ENCODE peak calls at places on chromosomes 2 and 18, in six cellular contexts. W, L, K, T, C and G are unnamed samples.
A peak's percentile ranks its signal among the peaks of the same experiment; 100 is the strongest.

GRCh38 chr2:199309411-199309810 is 148.3 kb downstream of the SATB2 start:
- DNase-seq in W (no peak), L (no peak), K (no peak), T (no peak), C (no peak), G (no peak)

GRCh38 chr2:189179607-189179979 is at the start of gene COL5A2:
- DNase-seq in W (no peak), L (no peak), K (no peak), T (no peak), C (peak; percentile 84), G (peak; percentile 12)

GRCh38 chr2:20562540-20563225 is 88.2 kb downstream of the HS1BP3 start:
- DNase-seq in W (no peak), L (no peak), K (no peak), T (no peak), C (no peak), G (no peak)

GRCh38 chr18:54191352-54191751 is 33.1 kb downstream of the MBD2 start:
- DNase-seq in W (no peak), L (no peak), K (peak; percentile 35), T (no peak), C (no peak), G (no peak)

GRCh38 chr2:102063360-102063947 is 71.7 kb downstream of the IL1R2 start:
- DNase-seq in W (no peak), L (no peak), K (no peak), T (no peak), C (no peak), G (no peak)

GRCh38 chr2:66805136-66805535 is 370.2 kb downstream of the MEIS1 start:
- DNase-seq in W (no peak), L (no peak), K (no peak), T (no peak), C (no peak), G (no peak)

GRCh38 chr2:61151434-61151833 is 10.6 kb upstream of the C2orf74 start:
- DNase-seq in W (no peak), L (no peak), K (peak; percentile 41), T (no peak), C (no peak), G (peak; percentile 23)

GRCh38 chr2:30503007-30503691 is 56.1 kb downstream of the LCLAT1 start:
- DNase-seq in W (no peak), L (no peak), K (no peak), T (no peak), C (no peak), G (no peak)

GRCh38 chr2:11348209-11348749 is 3.8 kb upstream of the ROCK2 start:
- DNase-seq in W (no peak), L (no peak), K (no peak), T (no peak), C (no peak), G (peak; percentile 43)

GRCh38 chr2:201500534-201500933 is 49.0 kb downstream of the STRADB start:
- DNase-seq in W (no peak), L (no peak), K (peak; percentile 30), T (no peak), C (no peak), G (peak; percentile 26)

GRCh38 chr2:31415421-31415820 is 879 bp upstream of the XDH start:
- DNase-seq in W (no peak), L (no peak), K (no peak), T (no peak), C (peak; percentile 82), G (peak; percentile 69)

GRCh38 chr2:152505495-152505906 is 170.5 kb downstream of the FMNL2 start:
- DNase-seq in W (no peak), L (no peak), K (no peak), T (no peak), C (no peak), G (peak; percentile 93)

GRCh38 chr18:77366725-77367641 is 117.3 kb downstream of the GALR1 start:
- DNase-seq in W (no peak), L (no peak), K (peak; percentile 57), T (peak; percentile 97), C (no peak), G (peak; percentile 81)

GRCh38 chr2:165634855-165635254 is 159.2 kb downstream of the GALNT3 start:
- DNase-seq in W (no peak), L (peak; percentile 25), K (no peak), T (peak; percentile 96), C (no peak), G (peak; percentile 5)

GRCh38 chr18:43571078-43571689 is 293.9 kb upstream of the SYT4 start:
- DNase-seq in W (no peak), L (no peak), K (peak; percentile 59), T (peak; percentile 80), C (peak; percentile 4), G (peak; percentile 58)

GRCh38 chr2:233402346-233402745 is 48.1 kb downstream of the DGKD start:
- DNase-seq in W (no peak), L (no peak), K (no peak), T (no peak), C (no peak), G (no peak)

GRCh38 chr18:76657428-76657827 is 162.4 kb upstream of the ZNF516 start:
- DNase-seq in W (no peak), L (no peak), K (no peak), T (no peak), C (no peak), G (no peak)

GRCh38 chr2:185132501-185133041 is 534.2 kb downstream of the ZNF804A start:
- DNase-seq in W (no peak), L (no peak), K (no peak), T (no peak), C (no peak), G (no peak)

GRCh38 chr2:46942143-46942526 is 26.5 kb upstream of the MCFD2 start:
- DNase-seq in W (peak; percentile 75), L (no peak), K (peak; percentile 35), T (no peak), C (no peak), G (peak; percentile 55)

GRCh38 chr2:163934134-163934533 is 198.3 kb upstream of the FIGN start:
- DNase-seq in W (no peak), L (no peak), K (no peak), T (peak; percentile 16), C (no peak), G (peak; percentile 23)

GRCh38 chr2:229725716-229726346 is 11.5 kb upstream of the DNER start:
- DNase-seq in W (no peak), L (no peak), K (peak; percentile 80), T (no peak), C (peak; percentile 29), G (peak; percentile 92)

GRCh38 chr2:119430023-119430498 is 1.6 kb upstream of the TMEM37 start:
- DNase-seq in W (no peak), L (no peak), K (no peak), T (no peak), C (no peak), G (no peak)

GRCh38 chr2:171046056-171046560 is 114.6 kb downstream of the TLK1 start:
- DNase-seq in W (no peak), L (no peak), K (no peak), T (no peak), C (no peak), G (no peak)

GRCh38 chr2:232924433-232924832 is 54.4 kb downstream of the SNORC start:
- DNase-seq in W (no peak), L (no peak), K (no peak), T (no peak), C (no peak), G (no peak)